ENCODE peak calls at places on chromosomes 6 and 20, in ten cellular contexts. One of them, this sample, is unnamed.
A peak's percentile ranks its signal among the peaks of the same experiment; 100 is the strongest.

GRCh38 chr6:113178349-113178748 is 678.8 kb upstream of the MARCKS start:
- DNase-seq in activated CD4-positive, CD25-positive, alpha-beta regulatory T cell: no peak
- DNase-seq in heart left ventricle: no peak
- DNase-seq in AG04450: no peak
- DNase-seq in NCI-H2029: no peak
- DNase-seq in activated T-cell treated with anti-CD3 and anti-CD28 coated beads for 1 hour: no peak
- DNase-seq in cardiac fibroblast: no peak
- DNase-seq in substantia nigra: no peak
- DNase-seq in AG04449: no peak
- DNase-seq in stimulated activated CD4-positive, alpha-beta T cell treated with anti-CD3 and anti-CD28 coated beads, Interleukin-1b, Interleukin-23, amount 100 ng/mL, for 24 hours: no peak
- DNase-seq in this sample: no peak

GRCh38 chr20:49199729-49200293 is 11.7 kb upstream of the STAU1 start:
- DNase-seq in activated CD4-positive, CD25-positive, alpha-beta regulatory T cell: no peak
- DNase-seq in heart left ventricle: no peak
- DNase-seq in AG04450: no peak
- DNase-seq in NCI-H2029: no peak
- DNase-seq in activated T-cell treated with anti-CD3 and anti-CD28 coated beads for 1 hour: no peak
- DNase-seq in cardiac fibroblast: no peak
- DNase-seq in substantia nigra: no peak
- DNase-seq in AG04449: no peak
- DNase-seq in stimulated activated CD4-positive, alpha-beta T cell treated with anti-CD3 and anti-CD28 coated beads, Interleukin-1b, Interleukin-23, amount 100 ng/mL, for 24 hours: no peak
- DNase-seq in this sample: no peak

GRCh38 chr20:51434556-51435256 is 107.8 kb downstream of the NFATC2 start:
- DNase-seq in activated CD4-positive, CD25-positive, alpha-beta regulatory T cell: no peak
- DNase-seq in heart left ventricle: no peak
- DNase-seq in AG04450: peak; percentile 63
- DNase-seq in NCI-H2029: no peak
- DNase-seq in activated T-cell treated with anti-CD3 and anti-CD28 coated beads for 1 hour: no peak
- DNase-seq in cardiac fibroblast: peak; percentile 73
- DNase-seq in substantia nigra: no peak
- DNase-seq in AG04449: peak; percentile 56
- DNase-seq in stimulated activated CD4-positive, alpha-beta T cell treated with anti-CD3 and anti-CD28 coated beads, Interleukin-1b, Interleukin-23, amount 100 ng/mL, for 24 hours: no peak
- DNase-seq in this sample: peak; percentile 37

GRCh38 chr6:37122861-37123260 is 47.1 kb upstream of the PIM1 start:
- DNase-seq in activated CD4-positive, CD25-positive, alpha-beta regulatory T cell: no peak
- DNase-seq in heart left ventricle: no peak
- DNase-seq in AG04450: no peak
- DNase-seq in NCI-H2029: no peak
- DNase-seq in activated T-cell treated with anti-CD3 and anti-CD28 coated beads for 1 hour: no peak
- DNase-seq in cardiac fibroblast: no peak
- DNase-seq in substantia nigra: no peak
- DNase-seq in AG04449: peak; percentile 83
- DNase-seq in stimulated activated CD4-positive, alpha-beta T cell treated with anti-CD3 and anti-CD28 coated beads, Interleukin-1b, Interleukin-23, amount 100 ng/mL, for 24 hours: no peak
- DNase-seq in this sample: no peak

GRCh38 chr20:40416274-40416673 is 272.8 kb downstream of the MAFB start:
- DNase-seq in activated CD4-positive, CD25-positive, alpha-beta regulatory T cell: no peak
- DNase-seq in heart left ventricle: no peak
- DNase-seq in AG04450: no peak
- DNase-seq in NCI-H2029: no peak
- DNase-seq in activated T-cell treated with anti-CD3 and anti-CD28 coated beads for 1 hour: no peak
- DNase-seq in cardiac fibroblast: no peak
- DNase-seq in substantia nigra: no peak
- DNase-seq in AG04449: no peak
- DNase-seq in stimulated activated CD4-positive, alpha-beta T cell treated with anti-CD3 and anti-CD28 coated beads, Interleukin-1b, Interleukin-23, amount 100 ng/mL, for 24 hours: no peak
- DNase-seq in this sample: no peak

GRCh38 chr6:124677874-124678273 is 284.4 kb upstream of the RNF217 start:
- DNase-seq in activated CD4-positive, CD25-positive, alpha-beta regulatory T cell: no peak
- DNase-seq in heart left ventricle: no peak
- DNase-seq in AG04450: no peak
- DNase-seq in NCI-H2029: no peak
- DNase-seq in activated T-cell treated with anti-CD3 and anti-CD28 coated beads for 1 hour: no peak
- DNase-seq in cardiac fibroblast: no peak
- DNase-seq in substantia nigra: no peak
- DNase-seq in AG04449: no peak
- DNase-seq in stimulated activated CD4-positive, alpha-beta T cell treated with anti-CD3 and anti-CD28 coated beads, Interleukin-1b, Interleukin-23, amount 100 ng/mL, for 24 hours: no peak
- DNase-seq in this sample: no peak

GRCh38 chr6:160793652-160794051 is 91.6 kb downstream of the PLG start:
- DNase-seq in activated CD4-positive, CD25-positive, alpha-beta regulatory T cell: no peak
- DNase-seq in heart left ventricle: no peak
- DNase-seq in AG04450: no peak
- DNase-seq in NCI-H2029: no peak
- DNase-seq in activated T-cell treated with anti-CD3 and anti-CD28 coated beads for 1 hour: no peak
- DNase-seq in cardiac fibroblast: no peak
- DNase-seq in substantia nigra: no peak
- DNase-seq in AG04449: no peak
- DNase-seq in stimulated activated CD4-positive, alpha-beta T cell treated with anti-CD3 and anti-CD28 coated beads, Interleukin-1b, Interleukin-23, amount 100 ng/mL, for 24 hours: no peak
- DNase-seq in this sample: no peak

GRCh38 chr20:41367393-41367695 is 726 bp upstream of the EMILIN3 start:
- DNase-seq in activated CD4-positive, CD25-positive, alpha-beta regulatory T cell: no peak
- DNase-seq in heart left ventricle: no peak
- DNase-seq in AG04450: no peak
- DNase-seq in NCI-H2029: no peak
- DNase-seq in activated T-cell treated with anti-CD3 and anti-CD28 coated beads for 1 hour: no peak
- DNase-seq in cardiac fibroblast: no peak
- DNase-seq in substantia nigra: no peak
- DNase-seq in AG04449: no peak
- DNase-seq in stimulated activated CD4-positive, alpha-beta T cell treated with anti-CD3 and anti-CD28 coated beads, Interleukin-1b, Interleukin-23, amount 100 ng/mL, for 24 hours: no peak
- DNase-seq in this sample: no peak

GRCh38 chr6:133985970-133986369 is 32.9 kb downstream of the TBPL1 start:
- DNase-seq in activated CD4-positive, CD25-positive, alpha-beta regulatory T cell: no peak
- DNase-seq in heart left ventricle: no peak
- DNase-seq in AG04450: no peak
- DNase-seq in NCI-H2029: no peak
- DNase-seq in activated T-cell treated with anti-CD3 and anti-CD28 coated beads for 1 hour: no peak
- DNase-seq in cardiac fibroblast: no peak
- DNase-seq in substantia nigra: no peak
- DNase-seq in AG04449: no peak
- DNase-seq in stimulated activated CD4-positive, alpha-beta T cell treated with anti-CD3 and anti-CD28 coated beads, Interleukin-1b, Interleukin-23, amount 100 ng/mL, for 24 hours: no peak
- DNase-seq in this sample: no peak

GRCh38 chr6:3293271-3294155 is 34.8 kb downstream of the PSMG4 start:
- DNase-seq in activated CD4-positive, CD25-positive, alpha-beta regulatory T cell: no peak
- DNase-seq in heart left ventricle: no peak
- DNase-seq in AG04450: no peak
- DNase-seq in NCI-H2029: no peak
- DNase-seq in activated T-cell treated with anti-CD3 and anti-CD28 coated beads for 1 hour: no peak
- DNase-seq in cardiac fibroblast: no peak
- DNase-seq in substantia nigra: no peak
- DNase-seq in AG04449: no peak
- DNase-seq in stimulated activated CD4-positive, alpha-beta T cell treated with anti-CD3 and anti-CD28 coated beads, Interleukin-1b, Interleukin-23, amount 100 ng/mL, for 24 hours: no peak
- DNase-seq in this sample: no peak

GRCh38 chr20:42191140-42191860 is 573.1 kb upstream of the CHD6 start:
- DNase-seq in activated CD4-positive, CD25-positive, alpha-beta regulatory T cell: no peak
- DNase-seq in heart left ventricle: no peak
- DNase-seq in AG04450: no peak
- DNase-seq in NCI-H2029: no peak
- DNase-seq in activated T-cell treated with anti-CD3 and anti-CD28 coated beads for 1 hour: no peak
- DNase-seq in cardiac fibroblast: no peak
- DNase-seq in substantia nigra: no peak
- DNase-seq in AG04449: no peak
- DNase-seq in stimulated activated CD4-positive, alpha-beta T cell treated with anti-CD3 and anti-CD28 coated beads, Interleukin-1b, Interleukin-23, amount 100 ng/mL, for 24 hours: no peak
- DNase-seq in this sample: no peak

GRCh38 chr6:113276631-113277030 is 580.5 kb upstream of the MARCKS start:
- DNase-seq in activated CD4-positive, CD25-positive, alpha-beta regulatory T cell: no peak
- DNase-seq in heart left ventricle: no peak
- DNase-seq in AG04450: no peak
- DNase-seq in NCI-H2029: no peak
- DNase-seq in activated T-cell treated with anti-CD3 and anti-CD28 coated beads for 1 hour: no peak
- DNase-seq in cardiac fibroblast: peak; percentile 24
- DNase-seq in substantia nigra: no peak
- DNase-seq in AG04449: no peak
- DNase-seq in stimulated activated CD4-positive, alpha-beta T cell treated with anti-CD3 and anti-CD28 coated beads, Interleukin-1b, Interleukin-23, amount 100 ng/mL, for 24 hours: no peak
- DNase-seq in this sample: no peak

GRCh38 chr6:9131616-9132015 is 696.3 kb upstream of the SLC35B3 start:
- DNase-seq in activated CD4-positive, CD25-positive, alpha-beta regulatory T cell: no peak
- DNase-seq in heart left ventricle: no peak
- DNase-seq in AG04450: no peak
- DNase-seq in NCI-H2029: peak; percentile 89
- DNase-seq in activated T-cell treated with anti-CD3 and anti-CD28 coated beads for 1 hour: no peak
- DNase-seq in cardiac fibroblast: no peak
- DNase-seq in substantia nigra: no peak
- DNase-seq in AG04449: no peak
- DNase-seq in stimulated activated CD4-positive, alpha-beta T cell treated with anti-CD3 and anti-CD28 coated beads, Interleukin-1b, Interleukin-23, amount 100 ng/mL, for 24 hours: no peak
- DNase-seq in this sample: no peak

This sample was measured in BJ.